ENCODE peak calls at places on chromosomes 13 and 19, in eight cellular contexts. One of them, this sample, is unnamed.

GRCh38 chr19:55446060-55446459 is 3.0 kb upstream of the SHISA7 start:
- DNase-seq in lower lobe of right lung: no peak
- DNase-seq in colonic mucosa: no peak
- DNase-seq in body of pancreas: no peak
- DNase-seq in AG04450: no peak
- DNase-seq in H7: no peak
- DNase-seq in EL: no peak
- DNase-seq in stimulated activated naive CD8-positive, alpha-beta T cell treated with anti-CD3 and anti-CD28 coated beads, Interleukin-15, Interleukin-2, amounts not matched to agents 100 U/mL and 50 U/mL, for 24 hours: no peak
- DNase-seq in this sample: no peak

GRCh38 chr13:42696191-42696590 is 85.2 kb upstream of the FAM216B start:
- DNase-seq in EL: peak; percentile 79
- DNase-seq in H7: no peak
- DNase-seq in body of pancreas: no peak
- DNase-seq in lower lobe of right lung: no peak
- DNase-seq in AG04450: peak; percentile 23
- DNase-seq in stimulated activated naive CD8-positive, alpha-beta T cell treated with anti-CD3 and anti-CD28 coated beads, Interleukin-15, Interleukin-2, amounts not matched to agents 100 U/mL and 50 U/mL, for 24 hours: no peak
- DNase-seq in colonic mucosa: no peak
- DNase-seq in this sample: no peak

GRCh38 chr19:55253264-55253663 is 5.6 kb downstream of the PPP6R1 start:
- DNase-seq in EL: no peak
- DNase-seq in AG04450: no peak
- DNase-seq in H7: peak; percentile 42
- DNase-seq in stimulated activated naive CD8-positive, alpha-beta T cell treated with anti-CD3 and anti-CD28 coated beads, Interleukin-15, Interleukin-2, amounts not matched to agents 100 U/mL and 50 U/mL, for 24 hours: peak; percentile 24
- DNase-seq in colonic mucosa: no peak
- DNase-seq in body of pancreas: no peak
- DNase-seq in lower lobe of right lung: no peak
- DNase-seq in this sample: no peak

GRCh38 chr13:53200498-53201453 is 172.2 kb downstream of the OLFM4 start:
- DNase-seq in AG04450: no peak
- DNase-seq in stimulated activated naive CD8-positive, alpha-beta T cell treated with anti-CD3 and anti-CD28 coated beads, Interleukin-15, Interleukin-2, amounts not matched to agents 100 U/mL and 50 U/mL, for 24 hours: peak; percentile 36
- DNase-seq in H7: peak; percentile 94
- DNase-seq in lower lobe of right lung: peak; percentile 61
- DNase-seq in colonic mucosa: peak; percentile 49
- DNase-seq in EL: peak; percentile 19
- DNase-seq in body of pancreas: peak; percentile 83
- DNase-seq in this sample: no peak

GRCh38 chr13:99215466-99215865 is 14.8 kb downstream of the UBAC2 start:
- DNase-seq in body of pancreas: no peak
- DNase-seq in colonic mucosa: no peak
- DNase-seq in lower lobe of right lung: no peak
- DNase-seq in stimulated activated naive CD8-positive, alpha-beta T cell treated with anti-CD3 and anti-CD28 coated beads, Interleukin-15, Interleukin-2, amounts not matched to agents 100 U/mL and 50 U/mL, for 24 hours: peak; percentile 62
- DNase-seq in EL: no peak
- DNase-seq in H7: no peak
- DNase-seq in AG04450: no peak
- DNase-seq in this sample: peak; percentile 50

GRCh38 chr19:18425515-18426415 is 6.6 kb downstream of the SSBP4 start:
- DNase-seq in body of pancreas: no peak
- DNase-seq in EL: peak; percentile 83
- DNase-seq in lower lobe of right lung: no peak
- DNase-seq in stimulated activated naive CD8-positive, alpha-beta T cell treated with anti-CD3 and anti-CD28 coated beads, Interleukin-15, Interleukin-2, amounts not matched to agents 100 U/mL and 50 U/mL, for 24 hours: no peak
- DNase-seq in AG04450: no peak
- DNase-seq in colonic mucosa: no peak
- DNase-seq in H7: peak; percentile 63
- DNase-seq in this sample: no peak

GRCh38 chr13:98994080-98994479 is 16.2 kb upstream of the DOCK9 start:
- DNase-seq in body of pancreas: no peak
- DNase-seq in H7: peak; percentile 45
- DNase-seq in colonic mucosa: no peak
- DNase-seq in stimulated activated naive CD8-positive, alpha-beta T cell treated with anti-CD3 and anti-CD28 coated beads, Interleukin-15, Interleukin-2, amounts not matched to agents 100 U/mL and 50 U/mL, for 24 hours: no peak
- DNase-seq in AG04450: no peak
- DNase-seq in EL: no peak
- DNase-seq in lower lobe of right lung: no peak
- DNase-seq in this sample: no peak

GRCh38 chr19:46201413-46202310 is 27.9 kb upstream of the IGFL1 start:
- DNase-seq in colonic mucosa: no peak
- DNase-seq in body of pancreas: no peak
- DNase-seq in stimulated activated naive CD8-positive, alpha-beta T cell treated with anti-CD3 and anti-CD28 coated beads, Interleukin-15, Interleukin-2, amounts not matched to agents 100 U/mL and 50 U/mL, for 24 hours: no peak
- DNase-seq in lower lobe of right lung: no peak
- DNase-seq in H7: no peak
- DNase-seq in AG04450: no peak
- DNase-seq in EL: peak; percentile 12
- DNase-seq in this sample: no peak

This sample was measured in activated CD4-positive, CD25-positive, alpha-beta regulatory T cell treated with anti-CD3 and anti-CD28 coated beads, Interleukin-2, amount 50 U/mL, for 72 hours.